ENCODE peak calls at places on chromosomes 12 and 14, in four cellular contexts. D is choroid plexus epithelial cell, W is MCF 10A, F is nephron progenitor cell. L is an unnamed sample.

GRCh38 chr14:101711041-101711861 is 50.3 kb upstream of the PPP2R5C start:
- DNase-seq in D (no peak), W (no peak), F (no peak), L (no peak)

GRCh38 chr12:132660047-132660446 is 27.1 kb downstream of the POLE start:
- DNase-seq in D (no peak), F (no peak), W (no peak), L (no peak)

GRCh38 chr12:109131522-109132050 is 15.2 kb downstream of the ACACB start:
- DNase-seq in D (no peak), F (no peak), W (no peak), L (no peak)

GRCh38 chr12:132268674-132269073 is 60.7 kb downstream of the GALNT9 start:
- DNase-seq in D (no peak), W (no peak), F (no peak), L (no peak)

GRCh38 chr12:70645494-70646317 is 8.5 kb upstream of the PTPRB start:
- DNase-seq in F (no peak), W (peak), D (peak), L (peak)

GRCh38 chr12:123934829-123935228 is 37.8 kb downstream of the CCDC92 start:
- DNase-seq in F (no peak), D (peak), W (peak), L (peak)

GRCh38 chr14:41872906-41873305 is 266.2 kb downstream of the LRFN5 start:
- DNase-seq in D (peak), F (no peak), W (no peak), L (no peak)

GRCh38 chr12:123109319-123109772 is 41.5 kb downstream of the PITPNM2 start:
- DNase-seq in F (no peak), W (no peak), D (no peak), L (peak)

GRCh38 chr12:64670039-64670438 is 59.7 kb downstream of the RASSF3 start:
- DNase-seq in D (no peak), F (no peak), W (no peak), L (no peak)

GRCh38 chr12:6532927-6533652 is 1.2 kb upstream of the GAPDH start:
- DNase-seq in F (peak), W (peak), D (peak), L (peak)

GRCh38 chr12:68446379-68446778 is 114.2 kb upstream of the MDM1 start:
- DNase-seq in D (no peak), F (no peak), W (no peak), L (no peak)

GRCh38 chr12:132561784-132562156 is 48.6 kb downstream of the LRCOL1 start:
- DNase-seq in D (peak), F (peak), W (peak), L (no peak)

GRCh38 chr14:105481886-105482454 is 4.7 kb upstream of the CRIP1 start:
- DNase-seq in F (peak), W (peak), D (peak), L (peak)
- TF ChIP-seq CTCF in F (no peak), W (no peak), D (peak), L (peak)

GRCh38 chr12:131155131-131155530 is 201.4 kb downstream of the ADGRD1 start:
- DNase-seq in F (no peak), D (no peak), W (no peak), L (no peak)

GRCh38 chr12:131162113-131162512 is 208.4 kb downstream of the ADGRD1 start:
- DNase-seq in W (no peak), D (no peak), F (no peak), L (no peak)

GRCh38 chr12:131157739-131158138 is 204.0 kb downstream of the ADGRD1 start:
- DNase-seq in D (no peak), F (no peak), W (no peak), L (no peak)

GRCh38 chr12:131163189-131163738 is 209.6 kb downstream of the ADGRD1 start:
- DNase-seq in W (no peak), D (no peak), F (no peak), L (no peak)

GRCh38 chr12:131159660-131160059 is 206.0 kb downstream of the ADGRD1 start:
- DNase-seq in W (peak), D (no peak), F (no peak), L (no peak)
- TF ChIP-seq CTCF in W (no peak), D (no peak), F (peak), L (no peak)

DNA sequence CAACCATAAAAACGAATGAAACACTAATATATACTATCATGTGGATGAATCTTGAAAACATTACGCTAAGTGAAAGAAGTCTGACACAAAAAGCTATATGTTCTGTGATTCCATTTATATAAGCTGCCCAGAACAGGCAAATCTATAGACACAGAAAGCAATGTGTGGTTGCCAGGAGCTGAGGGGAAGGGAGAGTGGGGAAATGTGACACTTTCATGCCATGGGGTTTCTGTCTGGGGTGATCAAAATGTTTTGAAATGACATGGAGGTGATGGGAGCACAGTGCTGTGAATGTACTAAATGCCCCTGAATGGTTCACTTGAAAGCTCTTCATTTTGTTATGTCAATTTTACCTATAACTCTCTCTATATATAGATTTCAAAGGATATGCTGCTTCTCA is 30.1 kb downstream of the ATG14 start:
- DNase-seq in W (no peak), F (no peak), D (no peak), L (no peak)
- TF ChIP-seq CTCF in W (no peak), F (no peak), D (no peak), L (no peak)

GRCh38 chr12:22856120-22856699 is 231.2 kb downstream of the ETNK1 start:
- DNase-seq in W (peak), F (no peak), D (peak), L (peak)
- TF ChIP-seq CTCF in W (peak), F (peak), D (peak), L (peak)

GRCh38 chr14:28755930-28756895 is 10.4 kb upstream of the FOXG1 start:
- DNase-seq in F (no peak), D (no peak), W (no peak), L (no peak)

GRCh38 chr14:28758253-28758915 is 8.2 kb upstream of the FOXG1 start:
- DNase-seq in D (no peak), W (no peak), F (no peak), L (peak)

GRCh38 chr14:28757790-28758189 is 8.8 kb upstream of the FOXG1 start:
- DNase-seq in W (no peak), F (no peak), D (no peak), L (no peak)

GRCh38 chr14:28755198-28755794 is 11.3 kb upstream of the FOXG1 start:
- DNase-seq in F (no peak), D (no peak), W (no peak), L (no peak)

GRCh38 chr14:28756896-28757570 is 9.6 kb upstream of the FOXG1 start:
- DNase-seq in D (peak), F (peak), W (peak), L (peak)
- TF ChIP-seq CTCF in D (peak), F (peak), W (peak), L (peak)

DNA sequence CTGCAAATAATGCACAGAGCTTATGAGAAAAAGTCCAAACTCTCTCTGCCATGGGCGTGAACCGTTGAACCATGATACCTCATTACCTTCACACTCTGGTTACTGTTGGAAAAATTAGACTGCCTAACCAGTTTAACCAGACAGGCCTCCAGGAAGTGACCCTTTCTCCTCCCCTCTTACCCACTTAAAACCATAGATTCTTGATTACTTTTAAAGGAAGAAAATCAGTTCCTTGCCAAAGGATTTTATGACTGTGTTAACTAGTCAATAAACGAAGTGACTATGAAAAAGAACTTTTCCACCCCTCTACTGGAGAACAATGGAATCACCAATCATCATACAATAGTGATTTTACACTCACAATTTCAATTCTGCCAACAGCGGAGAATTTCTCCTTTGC is 254.0 kb upstream of the ATP2B1 start:
- DNase-seq in D (no peak), W (no peak), F (no peak), L (no peak)
- TF ChIP-seq CTCF in D (peak), W (no peak), F (peak), L (peak)